ENCODE peak calls at places on chromosomes 2 and 18, in ten cellular contexts. G is fibroblast of the conjunctiva; I is glutamatergic neuron; D is tibial artery; N is ACHN; Y is right cardiac atrium; X is GM13976; K is HepG2; J is HS-5; P is stimulated activated CD4-positive, alpha-beta T cell treated with anti-CD3 and anti-CD28 coated beads, TNF-alpha, amount 100 ng/mL, for 4 hours. S is an unnamed sample.

GRCh38 chr2:159091981-159092380 is 123.5 kb downstream of the TANC1 start:
- DNase-seq in G (no peak), D (no peak), I (no peak), P (no peak), J (no peak), Y (no peak), X (no peak), K (no peak), N (no peak), S (no peak)

GRCh38 chr2:101983486-101983885 is 8.3 kb upstream of the IL1R2 start:
- DNase-seq in J (no peak), P (no peak), G (no peak), X (no peak), I (no peak), K (no peak), D (no peak), Y (no peak), N (peak; percentile 93), S (no peak)

GRCh38 chr2:204514439-204514838 is 30.8 kb upstream of the PARD3B start:
- DNase-seq in Y (no peak), D (no peak), P (no peak), K (no peak), N (no peak), J (no peak), G (no peak), X (no peak), I (no peak), S (no peak)

GRCh38 chr2:113132622-113133021 is 5.2 kb downstream of the IL1RN start:
- DNase-seq in D (no peak), P (no peak), N (no peak), J (no peak), I (no peak), X (no peak), Y (no peak), K (no peak), G (no peak), S (no peak)

GRCh38 chr2:205543937-205544702 is 138.2 kb upstream of the NRP2 start:
- DNase-seq in J (no peak), D (no peak), P (no peak), N (no peak), Y (no peak), K (no peak), I (no peak), G (no peak), X (no peak), S (no peak)

GRCh38 chr2:106147159-106147558 is 46.9 kb downstream of the UXS1 start:
- DNase-seq in G (peak; percentile 3), X (no peak), D (no peak), J (peak; percentile 54), N (peak; percentile 98), I (no peak), P (no peak), K (peak; percentile 44), Y (no peak), S (peak; percentile 29)

GRCh38 chr2:186456941-186457340 is 29.1 kb upstream of the ZC3H15 start:
- DNase-seq in Y (no peak), N (no peak), X (no peak), K (no peak), D (no peak), P (no peak), I (no peak), G (peak; percentile 9), J (peak; percentile 73), S (peak; percentile 78)

GRCh38 chr2:60974652-60975051 is 42.9 kb upstream of the PEX13 start:
- DNase-seq in I (no peak), D (no peak), X (no peak), K (no peak), P (no peak), J (no peak), Y (no peak), N (no peak), G (no peak), S (no peak)

GRCh38 chr2:231260442-231260841 is 62.0 kb downstream of the ARMC9 start:
- DNase-seq in Y (peak; percentile 60), K (no peak), J (no peak), P (no peak), I (no peak), N (no peak), X (no peak), D (peak; percentile 35), G (no peak), S (no peak)

GRCh38 chr2:196125596-196125995 is 45.8 kb downstream of the STK17B start:
- DNase-seq in G (no peak), I (no peak), D (no peak), K (no peak), Y (no peak), P (no peak), X (no peak), N (no peak), J (no peak), S (no peak)

GRCh38 chr2:237558918-237559645 is 7.3 kb upstream of the PRLH start:
- DNase-seq in P (no peak), J (no peak), G (peak; percentile 75), I (peak; percentile 54), Y (peak; percentile 81), K (no peak), X (no peak), D (no peak), N (peak; percentile 43), S (no peak)

GRCh38 chr18:3741333-3741732 is 291.4 kb downstream of the TGIF1 start:
- DNase-seq in I (no peak), K (no peak), G (no peak), Y (no peak), J (no peak), N (no peak), X (no peak), D (no peak), P (no peak), S (no peak)